ENCODE peak calls at places on chromosomes 12 and 14, in five cellular contexts. Q is right atrium auricular region, L is left lung, W is pancreas, K is PC-3. Y is an unnamed sample.

GRCh38 chr12:127083028-127083949 is 1183.7 kb upstream of the TMEM132C start:
- DNase-seq in Q (no peak), K (peak; percentile 91), L (no peak), W (no peak), Y (peak; percentile 61)

GRCh38 chr12:15472036-15472435 is 149.7 kb downstream of the PTPRO start:
- DNase-seq in Q (no peak), L (no peak), K (peak; percentile 2), W (no peak), Y (no peak)

GRCh38 chr12:93657076-93657475 is 20.1 kb upstream of the CRADD start:
- DNase-seq in L (no peak), W (no peak), K (no peak), Q (no peak), Y (no peak)

GRCh38 chr14:21090194-21090939 is 8.1 kb downstream of the ZNF219 start:
- DNase-seq in Q (no peak), L (no peak), W (no peak), K (no peak), Y (no peak)

GRCh38 chr14:96662116-96662901 is 134.9 kb upstream of the VRK1 start:
- DNase-seq in W (no peak), Q (no peak), K (no peak), L (no peak), Y (no peak)

GRCh38 chr12:50066402-50066801 is 9.0 kb downstream of the ASIC1 start:
- DNase-seq in W (no peak), K (no peak), Q (no peak), L (no peak), Y (peak; percentile 60)

GRCh38 chr12:4027412-4027811 is 154.2 kb upstream of the PARP11 start:
- DNase-seq in K (no peak), Q (no peak), L (no peak), W (no peak), Y (no peak)

GRCh38 chr12:70549340-70550179 is 87.7 kb downstream of the PTPRB start:
- DNase-seq in L (no peak), Q (no peak), W (no peak), K (peak; percentile 43), Y (no peak)

GRCh38 chr14:24808412-24808811 is 174.4 kb upstream of the GZMB start:
- DNase-seq in W (no peak), K (no peak), Q (no peak), L (no peak), Y (no peak)

GRCh38 chr14:24803933-24804494 is 170.0 kb upstream of the GZMB start:
- DNase-seq in W (no peak), Q (no peak), K (no peak), L (no peak), Y (no peak)

GRCh38 chr14:24806061-24806678 is 172.2 kb upstream of the GZMB start:
- DNase-seq in Q (no peak), L (no peak), W (peak; percentile 78), K (peak; percentile 70), Y (peak; percentile 42)

GRCh38 chr14:24802236-24802635 is 168.2 kb upstream of the GZMB start:
- DNase-seq in W (no peak), L (no peak), K (no peak), Q (no peak), Y (no peak)

GRCh38 chr14:24804813-24805212 is 170.8 kb upstream of the GZMB start:
- DNase-seq in Q (no peak), W (no peak), L (no peak), K (no peak), Y (no peak)
- H3K4me1 ChIP-seq in Q (peaks cover 10% of the 10 kb centered on the region), W (no peaks in the 10 kb centered on the region), L (no peaks in the 10 kb centered on the region), K (no peaks in the 10 kb centered on the region), Y (no peaks in the 10 kb centered on the region)

DNA sequence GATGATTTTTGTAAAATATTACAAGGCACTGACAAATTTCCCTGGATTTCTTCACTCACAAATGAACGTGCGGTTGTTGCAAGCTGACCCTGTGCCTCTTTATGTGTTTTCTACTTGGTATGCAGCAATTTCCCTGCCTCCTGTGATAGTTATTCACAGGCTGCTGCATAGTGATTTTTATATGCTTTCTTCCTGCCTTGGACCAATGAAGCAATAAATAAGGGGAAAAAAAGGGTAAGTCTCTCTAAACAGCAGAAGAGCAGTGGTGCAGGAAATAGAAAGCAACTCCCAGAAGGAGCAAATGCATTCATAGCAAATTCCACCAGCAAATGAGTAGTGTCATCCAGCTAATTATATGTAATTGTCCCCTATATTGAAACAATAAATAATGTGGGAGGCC is 737.9 kb downstream of the GALC start:
- DNase-seq in Q (no peak), W (no peak), K (no peak), L (no peak), Y (no peak)
- H3K9me3 ChIP-seq in Q (no peaks in the 10 kb centered on the region), W (no peaks in the 10 kb centered on the region), K (no peaks in the 10 kb centered on the region), L (peaks cover 12% of the 10 kb centered on the region), Y (no peaks in the 10 kb centered on the region)

GRCh38 chr14:58280954-58281787 is 17.2 kb upstream of the ARID4A start:
- DNase-seq in K (peak; percentile 49), W (peak; percentile 50), Q (no peak), L (no peak), Y (peak; percentile 85)
- H3K4me3 ChIP-seq in K (no peak overlapping the region), W (no peak overlapping the region), Q (peak overlapping the region; percentile 7), L (no peak overlapping the region), Y (no peak overlapping the region)

DNA sequence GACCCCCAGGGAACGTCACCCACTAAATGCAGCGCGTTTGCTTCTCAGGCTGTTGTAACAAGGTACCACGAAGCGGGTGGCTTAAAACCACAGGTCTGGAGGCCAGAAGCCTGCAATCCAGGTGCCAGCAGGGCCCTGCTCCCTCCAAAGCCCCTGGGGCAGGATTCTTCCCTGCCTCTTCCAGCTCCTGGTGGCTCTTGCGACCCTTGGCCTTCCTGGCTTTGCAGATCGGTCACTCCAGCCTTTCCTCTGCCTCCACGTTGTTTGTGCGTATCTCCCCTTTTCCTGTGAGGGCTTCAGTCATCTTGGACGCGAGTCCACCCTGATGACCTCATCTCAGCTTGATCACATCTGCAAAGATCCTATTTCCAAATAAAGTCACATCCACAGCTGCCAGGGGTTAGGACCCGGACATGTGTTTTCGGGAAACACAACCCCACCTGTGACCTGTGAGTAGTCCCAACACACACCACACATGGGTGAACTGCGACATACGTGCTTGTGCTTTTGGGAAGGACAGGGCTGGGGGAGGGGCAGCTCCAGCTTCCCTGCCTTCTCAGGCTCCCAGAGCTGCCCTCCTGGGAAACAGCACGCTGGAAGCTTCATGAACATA is 114.5 kb upstream of the NCOR2 start:
- DNase-seq in Q (peak; percentile 81), L (no peak), K (peak; percentile 75), W (no peak), Y (no peak)
- H3K4me1 ChIP-seq in Q (peaks cover 66% of the 10 kb centered on the region), L (peaks cover 82% of the 10 kb centered on the region), K (peaks cover 69% of the 10 kb centered on the region), W (no peaks in the 10 kb centered on the region), Y (peaks cover 97% of the 10 kb centered on the region)

DNA sequence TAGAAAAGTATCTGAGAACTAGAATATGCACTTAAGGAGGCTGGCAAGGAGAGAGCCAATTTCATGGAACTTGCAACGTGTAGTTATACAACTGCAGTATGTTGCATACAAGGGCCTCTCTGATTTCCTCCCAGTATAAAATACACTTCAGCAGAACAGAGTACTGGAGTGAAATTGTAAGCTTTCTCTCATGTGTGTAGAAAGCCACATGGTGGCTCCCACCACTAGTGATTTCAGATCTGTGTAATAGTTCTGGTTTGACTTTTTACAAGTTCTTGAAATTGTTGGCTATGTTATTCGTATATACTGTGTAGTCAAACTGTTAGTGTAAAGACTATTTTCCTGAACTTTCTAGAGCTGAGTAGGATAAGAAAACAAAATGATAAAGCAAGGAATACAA is 16.4 kb upstream of the LMO3 start:
- DNase-seq in K (no peak), Q (no peak), W (no peak), L (no peak), Y (no peak)
- H3K9me3 ChIP-seq in K (no peaks in the 10 kb centered on the region), Q (no peaks in the 10 kb centered on the region), W (no peaks in the 10 kb centered on the region), L (peaks cover 8% of the 10 kb centered on the region), Y (no peaks in the 10 kb centered on the region)

DNA sequence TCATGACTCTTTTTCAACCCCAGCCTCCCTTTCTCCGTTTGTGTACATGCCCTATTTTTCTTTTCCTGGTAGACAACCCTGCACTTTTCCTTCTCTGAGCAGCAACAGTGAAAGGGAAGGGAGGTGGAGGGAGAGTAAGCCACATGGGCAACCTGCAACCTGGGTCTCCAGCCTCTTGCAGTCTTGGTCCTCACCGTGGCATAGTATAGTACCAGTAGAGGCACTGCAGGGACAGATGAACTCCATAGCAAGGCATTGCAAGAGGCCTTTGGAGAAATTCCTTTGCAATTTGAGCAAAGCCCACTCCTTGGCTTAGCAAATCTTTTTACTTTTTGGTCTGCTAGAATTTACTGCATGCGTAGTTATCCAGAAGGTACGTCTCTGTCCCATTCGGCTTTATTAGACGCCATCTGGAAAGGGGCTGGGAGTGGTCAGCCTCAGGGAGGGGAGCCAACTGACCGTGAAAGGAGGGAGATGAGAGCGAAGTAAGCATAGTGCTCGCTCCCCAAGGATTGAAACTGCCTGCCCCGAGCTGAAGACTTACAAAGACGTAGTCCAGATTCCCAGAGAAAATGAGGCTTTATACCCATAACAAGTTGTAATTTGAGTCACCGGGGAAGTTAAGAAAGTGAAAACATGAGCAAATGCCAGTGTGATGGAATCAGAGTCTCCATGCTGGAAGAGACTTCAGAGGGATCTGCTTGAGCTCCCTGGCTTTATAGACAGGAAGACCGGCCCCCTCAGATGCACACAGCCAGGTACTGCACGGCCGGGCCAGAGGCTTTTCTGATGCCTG is 331.9 kb downstream of the CACNA1C start:
- DNase-seq in K (no peak), Q (no peak), L (no peak), W (no peak), Y (no peak)
- H3K4me3 ChIP-seq in K (no peak overlapping the region), Q (no peak overlapping the region), L (no peak overlapping the region), W (no peak overlapping the region), Y (no peak overlapping the region)

DNA sequence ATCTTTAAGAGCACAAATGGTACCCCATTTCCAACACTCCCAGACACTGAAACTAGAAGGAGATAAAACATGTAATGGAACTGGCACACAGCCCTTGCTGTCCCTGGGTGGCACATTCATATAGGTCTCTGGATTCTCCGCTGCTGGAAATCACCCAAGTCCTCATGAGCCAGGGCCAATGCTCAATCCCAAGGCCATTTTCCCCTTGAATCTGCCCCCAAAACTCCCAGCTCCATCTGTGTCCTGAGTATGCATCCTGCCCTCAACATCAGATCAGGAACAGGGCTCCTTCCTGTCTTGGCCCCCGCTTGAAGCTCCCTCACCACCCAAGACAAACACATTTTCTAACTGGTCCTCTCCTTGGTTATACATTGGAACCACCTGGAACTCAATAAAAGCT is 24.6 kb downstream of the KRT76 start:
- DNase-seq in W (no peak), Q (no peak), L (no peak), K (no peak), Y (no peak)
- H3K4me1 ChIP-seq in W (no peaks in the 10 kb centered on the region), Q (no peaks in the 10 kb centered on the region), L (no peaks in the 10 kb centered on the region), K (no peaks in the 10 kb centered on the region), Y (no peaks in the 10 kb centered on the region)

GRCh38 chr12:87121908-87122307 is 865.7 kb upstream of the MGAT4C start:
- DNase-seq in K (no peak), W (no peak), L (no peak), Q (no peak), Y (no peak)

GRCh38 chr12:87127272-87127671 is 871.1 kb upstream of the MGAT4C start:
- DNase-seq in W (no peak), K (peak; percentile 63), L (no peak), Q (no peak), Y (no peak)
- H3K9me3 ChIP-seq in W (no peaks in the 10 kb centered on the region), K (peaks cover 4% of the 10 kb centered on the region), L (peaks cover 6% of the 10 kb centered on the region), Q (no peaks in the 10 kb centered on the region), Y (no peaks in the 10 kb centered on the region)

DNA sequence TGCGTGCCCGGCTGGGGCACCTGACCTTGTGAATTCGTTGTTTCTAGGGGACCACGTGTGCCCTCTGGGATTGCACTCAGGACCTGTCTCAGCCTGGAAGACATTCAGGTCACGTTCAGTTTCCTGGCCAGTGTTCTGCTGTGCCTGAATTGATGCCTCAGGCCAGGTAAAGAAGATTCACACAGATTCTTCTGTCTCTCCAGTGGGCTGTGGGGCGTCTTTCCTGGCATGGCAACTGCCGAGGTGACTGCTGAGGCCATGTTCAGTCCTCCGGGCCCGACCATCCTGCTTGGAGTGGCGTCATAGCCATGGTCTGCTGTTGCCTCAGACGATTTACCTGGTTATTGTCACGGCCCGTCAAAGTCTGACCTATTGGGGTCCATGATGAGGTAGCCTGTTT is 13.5 kb downstream of the ZNF605 start:
- DNase-seq in Q (no peak), W (no peak), K (no peak), L (no peak), Y (peak; percentile 40)
- H3K4me3 ChIP-seq in Q (no peak overlapping the region), W (no peak overlapping the region), K (no peak overlapping the region), L (no peak overlapping the region), Y (no peak overlapping the region)

Y was measured in SJSA1.